ENCODE peak calls at places on chromosomes 11 and 22, in nine cellular contexts. X, O, P, Q, D, Y, J, M and F are unnamed samples.

GRCh38 chr22:50170453-50171318 is at the start of gene PANX2:
- DNase-seq in D (no peak), X (no peak), P (no peak), J (no peak), M (peak), Q (no peak), Y (no peak), O (no peak), F (no peak)

GRCh38 chr11:83194284-83195175 is 1.0 kb downstream of the ANKRD42 start:
- DNase-seq in X (peak), D (peak), Y (peak), Q (peak), J (peak), M (peak), O (peak), P (peak), F (peak)

GRCh38 chr11:130214861-130215530 is 55.4 kb downstream of the ST14 start:
- DNase-seq in J (no peak), M (no peak), P (no peak), X (no peak), Y (no peak), D (no peak), Q (no peak), O (no peak), F (no peak)

GRCh38 chr11:78564889-78565467 is 9.7 kb downstream of the NARS2 start:
- DNase-seq in D (no peak), Y (no peak), P (no peak), Q (no peak), J (no peak), O (no peak), X (no peak), M (peak), F (no peak)

GRCh38 chr22:28917747-28918543 is 34.6 kb downstream of the ZNRF3 start:
- DNase-seq in P (no peak), Y (no peak), J (peak), O (peak), X (peak), D (no peak), Q (no peak), M (peak), F (no peak)

GRCh38 chr11:124108158-124108557 is 7.1 kb upstream of the VWA5A start:
- DNase-seq in J (no peak), P (no peak), Q (no peak), X (peak), Y (no peak), D (no peak), O (peak), M (peak), F (peak)

GRCh38 chr11:94925422-94926270 is 47.7 kb downstream of the CWC15 start:
- DNase-seq in J (no peak), D (no peak), P (no peak), Q (no peak), O (no peak), Y (no peak), X (no peak), M (peak), F (no peak)

GRCh38 chr11:108122166-108122628 is 830 bp downstream of the ACAT1 start:
- DNase-seq in M (peak), P (no peak), Y (no peak), D (no peak), Q (no peak), X (peak), O (no peak), J (no peak), F (no peak)